ENCODE peak calls at places on chromosomes 1 and 21, in nine cellular contexts. O is IMR-90, L is tibial nerve, R is stomach, A is prostate gland, I is GM12891, N is transverse colon, J is H1, Q is Peyer's patch. Y is an unnamed sample.

GRCh38 chr1:74652711-74653131 is 20.9 kb downstream of the ERICH3 start:
- DNase-seq in O (peak), L (no peak), R (no peak), A (no peak), I (peak), N (no peak), J (no peak), Q (peak), Y (no peak)

GRCh38 chr1:6208723-6209660 is 3.1 kb downstream of the RNF207 start:
- DNase-seq in O (peak), L (no peak), R (peak), A (no peak), I (peak), N (peak), J (no peak), Q (peak), Y (no peak)

GRCh38 chr1:19664453-19665043 is at the start of gene HTR6:
- DNase-seq in O (no peak), L (no peak), R (no peak), A (no peak), I (peak), N (no peak), J (no peak), Q (no peak), Y (no peak)

GRCh38 chr1:33326690-33327300 is 5.9 kb upstream of the A3GALT2 start:
- DNase-seq in O (no peak), L (no peak), R (no peak), A (no peak), I (no peak), N (no peak), J (no peak), Q (no peak), Y (peak)

GRCh38 chr1:38089712-38090360 is 43.2 kb upstream of the POU3F1 start:
- DNase-seq in O (no peak), L (no peak), R (no peak), A (no peak), I (no peak), N (no peak), J (no peak), Q (no peak), Y (no peak)

GRCh38 chr1:231385118-231385748 is 36.9 kb downstream of the EGLN1 start:
- DNase-seq in O (no peak), L (no peak), R (no peak), A (no peak), I (no peak), N (no peak), J (no peak), Q (no peak), Y (no peak)

GRCh38 chr1:164708596-164708995 is 149.6 kb downstream of the PBX1 start:
- DNase-seq in O (no peak), L (no peak), R (no peak), A (no peak), I (no peak), N (no peak), J (no peak), Q (no peak), Y (no peak)

GRCh38 chr21:32940079-32941014 is 85.4 kb upstream of the OLIG2 start:
- DNase-seq in O (peak), L (peak), R (peak), A (peak), I (no peak), N (peak), J (no peak), Q (peak), Y (no peak)

GRCh38 chr1:97632075-97632474 is 288.8 kb downstream of the DPYD start:
- DNase-seq in O (peak), L (no peak), R (no peak), A (no peak), I (no peak), N (no peak), J (no peak), Q (no peak), Y (no peak)

GRCh38 chr21:41235214-41235613 is 67.3 kb downstream of the BACE2 start:
- DNase-seq in O (no peak), L (no peak), R (no peak), A (no peak), I (no peak), N (no peak), J (no peak), Q (no peak), Y (no peak)

GRCh38 chr1:65505547-65506325 is 85.3 kb downstream of the LEPR start:
- DNase-seq in O (no peak), L (no peak), R (no peak), A (no peak), I (no peak), N (no peak), J (no peak), Q (no peak), Y (no peak)

GRCh38 chr1:25118554-25118953 is 113.7 kb downstream of the SYF2 start:
- DNase-seq in O (no peak), L (no peak), R (no peak), A (no peak), I (no peak), N (no peak), J (no peak), Q (no peak), Y (no peak)

GRCh38 chr1:44644806-44645205 is 29.5 kb downstream of the TMEM53 start:
- DNase-seq in O (no peak), L (no peak), R (no peak), A (no peak), I (no peak), N (no peak), J (no peak), Q (no peak), Y (no peak)
- TF ChIP-seq POLR2A in O (no peak), L (no peak), R (no peak), A (no peak), I (no peak), N (no peak), J (no peak), Q (no peak), Y (no peak)

GRCh38 chr1:48761411-48761810 is 15.3 kb downstream of the BEND5 start:
- DNase-seq in O (peak), L (no peak), R (no peak), A (no peak), I (no peak), N (no peak), J (no peak), Q (no peak), Y (no peak)
- TF ChIP-seq POLR2A in O (no peak), L (no peak), R (no peak), A (no peak), I (no peak), N (no peak), J (no peak), Q (no peak), Y (no peak)

DNA sequence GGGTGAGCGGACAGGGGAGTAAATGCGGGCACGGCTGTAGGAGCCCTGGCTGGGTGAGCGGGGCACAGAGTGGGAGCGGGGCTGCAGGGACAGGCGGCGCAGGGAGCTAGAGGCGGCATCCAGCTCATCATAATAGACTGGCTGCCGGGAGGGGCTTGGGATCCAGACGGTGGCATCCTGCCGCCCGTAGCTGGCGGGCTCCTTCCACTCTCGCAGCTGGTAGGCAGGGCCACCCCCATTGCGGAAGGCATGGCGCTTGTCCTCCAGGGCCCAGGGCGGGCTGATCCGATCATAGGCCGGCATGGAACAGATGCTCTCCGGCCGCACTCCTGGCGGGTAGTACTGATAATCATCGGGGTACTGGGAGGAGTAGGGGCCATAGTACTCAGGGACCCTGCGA is 43.7 kb upstream of the GOLT1A start:
- DNase-seq in O (no peak), L (no peak), R (no peak), A (no peak), I (no peak), N (no peak), J (no peak), Q (no peak), Y (no peak)
- TF ChIP-seq POLR2A in O (no peak), L (no peak), R (no peak), A (no peak), I (no peak), N (no peak), J (no peak), Q (no peak), Y (no peak)

GRCh38 chr1:23202263-23202749 is 15.0 kb downstream of the HTR1D start:
- DNase-seq in O (peak), L (no peak), R (no peak), A (no peak), I (no peak), N (no peak), J (no peak), Q (no peak), Y (no peak)
- TF ChIP-seq POLR2A in O (no peak), L (no peak), R (no peak), A (no peak), I (no peak), N (no peak), J (no peak), Q (no peak), Y (no peak)

DNA sequence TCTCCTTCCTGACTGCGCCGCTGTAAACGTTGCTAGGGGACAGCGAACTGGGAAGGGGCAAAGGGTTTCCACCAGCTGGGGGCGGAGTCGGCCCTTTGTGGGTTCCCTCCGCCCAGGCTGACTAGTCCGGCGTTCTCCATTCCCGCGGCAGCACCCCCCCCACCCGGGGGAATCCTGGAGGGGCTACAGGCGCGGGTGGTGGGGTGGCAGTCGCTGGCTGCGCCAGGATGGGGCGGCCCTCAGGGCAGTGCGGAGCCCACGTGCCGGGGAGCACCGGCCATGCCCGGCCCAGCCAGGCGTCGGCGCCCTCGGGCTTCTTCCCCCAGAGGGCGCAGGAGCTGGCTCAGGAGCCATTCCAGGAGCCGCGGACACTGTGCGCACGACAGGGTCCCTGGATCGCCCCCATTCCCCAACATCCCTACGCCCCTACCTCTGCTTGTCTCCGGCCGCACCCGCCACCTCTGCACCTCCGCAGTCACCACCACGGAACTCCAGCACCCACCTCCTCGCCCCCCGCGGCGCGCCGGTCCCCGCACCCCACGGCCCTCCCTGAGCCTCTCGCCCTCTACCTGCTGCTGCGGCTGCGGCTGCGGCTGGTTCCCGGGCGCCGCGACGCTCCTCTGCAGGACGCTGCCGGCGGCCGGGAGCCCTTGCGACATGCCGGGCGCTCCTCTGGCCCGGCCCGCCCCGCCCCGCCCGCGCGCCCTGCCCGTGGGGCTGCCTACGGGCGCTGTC is 369 bp downstream of the BATF3 start:
- DNase-seq in O (peak), L (peak), R (peak), A (no peak), I (peak), N (peak), J (peak), Q (peak), Y (peak)
- TF ChIP-seq POLR2A in O (no peak), L (no peak), R (no peak), A (no peak), I (no peak), N (no peak), J (no peak), Q (no peak), Y (no peak)

DNA sequence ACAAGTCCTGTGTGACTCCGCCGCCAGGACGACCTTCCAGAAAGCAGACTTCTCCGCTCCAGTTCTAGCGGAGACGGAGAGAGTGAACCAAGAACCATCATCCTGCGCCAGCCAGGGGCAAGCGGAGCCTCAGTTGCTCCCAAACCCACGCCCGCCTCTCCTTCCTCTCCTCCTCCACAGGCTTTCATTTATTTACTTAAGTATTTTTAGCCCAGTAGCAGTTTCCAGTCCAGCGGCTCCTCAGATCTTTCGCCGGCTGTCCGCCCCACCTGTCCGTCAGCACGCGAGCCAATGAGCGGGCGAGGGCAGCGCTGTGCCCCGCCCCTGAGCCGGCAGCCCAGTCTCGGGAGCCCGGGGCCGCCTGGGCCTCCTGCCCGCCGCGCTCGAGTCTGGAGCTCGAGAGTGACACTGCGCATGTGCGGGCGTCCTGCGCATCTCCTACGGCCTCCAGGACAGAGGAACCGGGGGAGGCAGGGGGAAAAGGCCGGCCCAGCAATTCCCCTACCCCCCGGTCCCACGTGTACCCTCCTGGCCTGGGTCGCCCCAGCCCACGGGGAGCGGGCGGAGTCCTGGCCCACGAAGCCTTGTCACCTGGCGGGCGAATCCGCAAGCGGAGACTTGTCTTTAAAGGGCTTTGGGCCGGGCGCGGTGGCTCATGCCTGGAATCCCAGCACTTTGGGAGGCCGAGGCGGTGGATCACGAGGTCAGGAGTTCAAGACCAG is at the start of gene FALEC:
- DNase-seq in O (peak), L (peak), R (peak), A (peak), I (peak), N (peak), J (peak), Q (peak), Y (peak)
- TF ChIP-seq POLR2A in O (peak), L (no peak), R (no peak), A (peak), I (no peak), N (peak), J (no peak), Q (peak), Y (no peak)